ENCODE peak calls at places on chromosomes 6 and 20, in four cellular contexts. L, K, B and J are unnamed samples.

GRCh38 chr6:31513456-31514165 is 15.2 kb upstream of the MCCD1 start:
- DNase-seq in L (no peak), K (no peak), B (no peak), J (no peak)

GRCh38 chr20:23305098-23305497 is 45.5 kb upstream of the NXT1 start:
- DNase-seq in L (no peak), K (peak), B (no peak), J (no peak)

GRCh38 chr6:129163551-129163950 is 280.6 kb downstream of the LAMA2 start:
- DNase-seq in L (no peak), K (no peak), B (no peak), J (no peak)

GRCh38 chr6:8219352-8219943 is 117.1 kb upstream of the EEF1E1 start:
- DNase-seq in L (no peak), K (peak), B (peak), J (no peak)

GRCh38 chr20:20364747-20365558 is 3.0 kb upstream of the INSM1 start:
- DNase-seq in L (no peak), K (no peak), B (peak), J (no peak)

GRCh38 chr6:52491203-52492069 is 71.3 kb downstream of the EFHC1 start:
- DNase-seq in L (no peak), K (peak), B (no peak), J (no peak)

GRCh38 chr6:3379482-3380060 is 77.3 kb downstream of the SLC22A23 start:
- DNase-seq in L (no peak), K (no peak), B (no peak), J (no peak)

GRCh38 chr6:55713411-55713810 is 134.4 kb upstream of the HMGCLL1 start:
- DNase-seq in L (no peak), K (no peak), B (peak), J (no peak)

GRCh38 chr20:19328676-19329075 is 116.2 kb downstream of the SLC24A3 start:
- DNase-seq in L (no peak), K (no peak), B (no peak), J (no peak)

GRCh38 chr6:30781362-30781696 is 37.0 kb upstream of the IER3 start:
- DNase-seq in L (no peak), K (no peak), B (no peak), J (no peak)

GRCh38 chr20:60011512-60012507 is 53.6 kb downstream of the CDH26 start:
- DNase-seq in L (no peak), K (no peak), B (no peak), J (no peak)

GRCh38 chr6:148657053-148657452 is 89.8 kb upstream of the UST start:
- DNase-seq in L (no peak), K (peak), B (no peak), J (no peak)

GRCh38 chr6:81939774-81940165 is 187.3 kb upstream of the TENT5A start:
- DNase-seq in L (no peak), K (no peak), B (no peak), J (no peak)

GRCh38 chr6:5086294-5086890 is 1.3 kb downstream of the PPP1R3G start:
- DNase-seq in L (no peak), K (no peak), B (no peak), J (no peak)

GRCh38 chr20:884983-885952 is 30.9 kb downstream of the ANGPT4 start:
- DNase-seq in L (no peak), K (no peak), B (no peak), J (no peak)

GRCh38 chr20:44247676-44248419 is 740 bp downstream of the GDAP1L1 start:
- DNase-seq in L (no peak), K (peak), B (no peak), J (no peak)

GRCh38 chr6:52407467-52407866 is 12.7 kb upstream of the EFHC1 start:
- DNase-seq in L (no peak), K (peak), B (no peak), J (no peak)

GRCh38 chr6:100592929-100593328 is 128.2 kb upstream of the SIM1 start:
- DNase-seq in L (no peak), K (no peak), B (no peak), J (no peak)

GRCh38 chr6:131998255-131998982 is 47.2 kb upstream of the CCN2 start:
- DNase-seq in L (no peak), K (no peak), B (no peak), J (no peak)

GRCh38 chr6:147567141-147567805 is 58.8 kb downstream of the SAMD5 start:
- DNase-seq in L (no peak), K (no peak), B (no peak), J (no peak)

GRCh38 chr20:25285091-25285647 is 37.3 kb downstream of the PYGB start:
- DNase-seq in L (peak), K (no peak), B (no peak), J (peak)

GRCh38 chr6:10621847-10622246 is 72.6 kb downstream of the C6orf52 start:
- DNase-seq in L (no peak), K (no peak), B (no peak), J (no peak)

GRCh38 chr20:4593149-4593525 is 128.6 kb upstream of the PRND start:
- DNase-seq in L (no peak), K (no peak), B (no peak), J (no peak)

GRCh38 chr20:62096421-62097380 is 25.6 kb upstream of the LSM14B start:
- DNase-seq in L (no peak), K (no peak), B (no peak), J (no peak)

DNA sequence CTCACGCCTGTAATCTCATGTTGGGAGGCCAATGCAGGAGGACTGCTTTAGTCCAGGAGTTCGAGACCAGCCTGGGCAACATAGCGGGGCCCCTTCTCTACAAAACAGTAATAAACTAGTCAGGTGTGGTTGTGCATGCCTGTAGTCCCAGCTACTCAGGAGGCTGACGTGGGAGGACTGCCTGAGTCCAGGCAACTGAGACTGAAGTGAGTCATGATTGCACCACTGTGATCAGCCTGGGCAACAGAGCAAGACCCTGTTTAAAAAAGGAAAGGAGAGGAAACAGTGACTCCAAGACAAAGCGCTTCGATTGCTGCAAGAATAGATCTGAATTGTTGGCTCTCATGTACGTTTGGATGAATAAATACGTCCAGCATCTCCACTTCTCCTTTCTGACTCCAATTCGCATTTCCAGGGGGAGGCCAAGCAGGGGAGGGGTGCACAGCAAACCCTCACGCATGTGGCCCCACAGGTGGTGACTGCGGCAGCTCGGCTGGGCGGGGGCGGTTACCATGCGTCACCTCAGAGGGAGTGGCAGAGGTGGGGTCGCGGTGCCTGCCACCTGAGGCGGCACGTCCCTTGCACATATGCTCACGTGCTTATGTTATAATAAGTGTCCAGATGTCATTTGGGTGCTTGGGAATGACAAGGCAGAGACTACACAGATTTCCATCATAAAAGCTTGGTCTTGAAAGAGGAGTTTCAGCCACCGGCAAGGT is 95.1 kb upstream of the MPC1 start:
- DNase-seq in L (peak), K (no peak), B (no peak), J (no peak)
- TF ChIP-seq CTCF in L (no peak), K (no peak), B (no peak), J (no peak)

GRCh38 chr20:46681032-46681854 is 8.0 kb downstream of the TP53RK start:
- DNase-seq in L (no peak), K (peak), B (no peak), J (no peak)
- TF ChIP-seq CTCF in L (peak), K (peak), B (peak), J (no peak)

GRCh38 chr6:87139236-87139635 is 16.1 kb upstream of the ZNF292 start:
- DNase-seq in L (no peak), K (peak), B (no peak), J (no peak)
- TF ChIP-seq CTCF in L (peak), K (peak), B (peak), J (peak)

GRCh38 chr6:15893556-15894253 is 230.9 kb upstream of the DTNBP1 start:
- DNase-seq in L (no peak), K (no peak), B (no peak), J (no peak)
- TF ChIP-seq CTCF in L (peak), K (peak), B (peak), J (no peak)

GRCh38 chr6:69705954-69706353 is 90.9 kb downstream of the LMBRD1 start:
- DNase-seq in L (no peak), K (no peak), B (no peak), J (no peak)
- TF ChIP-seq CTCF in L (no peak), K (no peak), B (no peak), J (no peak)

GRCh38 chr6:110518281-110518623 is 41.8 kb upstream of the SLC22A16 start:
- DNase-seq in L (no peak), K (peak), B (no peak), J (no peak)
- TF ChIP-seq CTCF in L (peak), K (peak), B (peak), J (no peak)

DNA sequence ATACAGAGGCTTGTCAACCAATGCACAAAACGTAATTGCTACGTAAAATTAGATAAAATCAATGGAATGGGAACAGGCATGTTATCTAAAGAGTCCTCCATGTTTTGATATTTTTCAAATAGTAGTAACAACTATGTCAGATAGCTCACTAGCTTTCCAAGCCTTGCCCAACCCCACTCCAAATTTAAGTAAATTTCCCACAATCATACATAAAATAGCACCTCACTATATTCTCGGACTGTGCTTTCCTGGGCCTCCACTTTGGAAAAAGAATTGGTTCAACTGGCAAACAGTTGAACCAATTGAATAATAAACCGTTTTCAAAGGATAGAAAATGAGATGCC is 3.6 kb downstream of the HAO1 start:
- DNase-seq in L (no peak), K (no peak), B (no peak), J (no peak)
- TF ChIP-seq CTCF in L (no peak), K (peak), B (no peak), J (no peak)